ENCODE peak calls at places on chromosomes 1 and 21, in nine cellular contexts. M is NCI-H1105 treated with DMSO at 0.1 percent for 48 hours; V is activated CD4-positive, alpha-beta memory T cell treated with anti-CD3 and anti-CD28 coated beads, Interleukin-2, amount 10 ng/mL, durations not matched to agents 7 days and 5 days; E is WTC11; K is IMR-90; I is T-helper 1 cell; Q is choroid plexus epithelial cell; F is nephron progenitor cell; P is HS-5. D is an unnamed sample.

GRCh38 chr1:11784993-11785769 is 20.6 kb downstream of the MTHFR start:
- DNase-seq in M (no peak), K (peak), P (no peak), F (peak), E (peak), Q (peak), I (no peak), V (peak), D (peak)

GRCh38 chr1:117612517-117613248 is 6.8 kb downstream of the TENT5C start:
- DNase-seq in K (peak), V (no peak), E (no peak), F (no peak), I (no peak), M (no peak), P (no peak), Q (no peak), D (no peak)

GRCh38 chr1:13513885-13514546 is at the start of gene LRRC38:
- DNase-seq in K (no peak), I (no peak), Q (no peak), V (no peak), P (no peak), F (peak), E (peak), M (peak), D (no peak)

GRCh38 chr1:206012086-206012859 is 9.1 kb upstream of the RAB7B start:
- DNase-seq in M (no peak), Q (no peak), E (peak), K (no peak), P (no peak), F (no peak), V (peak), I (no peak), D (no peak)

GRCh38 chr1:37514350-37515184 is at the start of gene MEAF6:
- DNase-seq in E (peak), F (peak), P (peak), V (peak), Q (peak), K (peak), M (peak), I (peak), D (peak)

GRCh38 chr1:112359961-112360767 is 35.9 kb upstream of the CTTNBP2NL start:
- DNase-seq in P (no peak), Q (peak), K (peak), I (no peak), F (no peak), M (no peak), V (no peak), E (peak), D (peak)

GRCh38 chr1:205933672-205934618 is 9.3 kb downstream of the SLC26A9 start:
- DNase-seq in P (peak), F (no peak), E (no peak), V (no peak), Q (peak), I (no peak), K (peak), M (no peak), D (peak)

GRCh38 chr21:46214478-46215340 is 13.9 kb downstream of the LSS start:
- DNase-seq in F (no peak), K (no peak), V (no peak), I (no peak), E (no peak), M (no peak), P (no peak), Q (no peak), D (no peak)

GRCh38 chr21:45630066-45630694 is 13.3 kb upstream of the PCBP3 start:
- DNase-seq in F (no peak), E (no peak), V (no peak), P (no peak), I (no peak), Q (no peak), K (no peak), M (no peak), D (no peak)

GRCh38 chr1:227437495-227438008 is 119.3 kb upstream of the CDC42BPA start:
- DNase-seq in K (peak), F (no peak), P (no peak), V (no peak), E (no peak), M (peak), I (no peak), Q (peak), D (peak)

GRCh38 chr1:1079408-1080121 is 5.5 kb upstream of the RNF223 start:
- DNase-seq in E (peak), Q (peak), M (peak), F (peak), P (peak), I (no peak), V (no peak), K (peak), D (peak)

GRCh38 chr21:43884012-43884860 is 19.2 kb downstream of the AGPAT3 start:
- DNase-seq in K (no peak), F (no peak), E (no peak), P (no peak), Q (peak), I (no peak), V (peak), M (no peak), D (no peak)

GRCh38 chr1:232179896-232180760 is 449.8 kb downstream of the SIPA1L2 start:
- DNase-seq in F (no peak), I (no peak), V (no peak), M (no peak), K (no peak), Q (no peak), P (no peak), E (no peak), D (no peak)

GRCh38 chr1:169392406-169392805 is 24.4 kb downstream of the BLZF1 start:
- DNase-seq in K (no peak), M (no peak), E (no peak), Q (no peak), V (no peak), P (no peak), F (no peak), I (no peak), D (no peak)

GRCh38 chr1:203406446-203407045 is 55.6 kb upstream of the FMOD start:
- DNase-seq in E (no peak), I (no peak), V (no peak), K (no peak), P (no peak), F (no peak), Q (no peak), M (no peak), D (no peak)

GRCh38 chr1:65001238-65001792 is 35.0 kb upstream of the JAK1 start:
- DNase-seq in M (no peak), Q (peak), E (peak), F (peak), I (peak), P (no peak), V (peak), K (peak), D (peak)

GRCh38 chr1:35554261-35555211 is 2.7 kb downstream of the KIAA0319L start:
- DNase-seq in F (no peak), I (no peak), E (no peak), K (no peak), P (no peak), M (peak), Q (no peak), V (no peak), D (no peak)

GRCh38 chr1:223460566-223461189 is 67.5 kb downstream of the CCDC185 start:
- DNase-seq in M (no peak), K (no peak), E (no peak), V (no peak), I (no peak), F (no peak), P (no peak), Q (no peak), D (no peak)

GRCh38 chr1:219837274-219837993 is 90.9 kb downstream of the SLC30A10 start:
- DNase-seq in V (no peak), Q (peak), P (peak), K (peak), I (no peak), F (peak), E (no peak), M (peak), D (peak)

GRCh38 chr1:44418022-44418673 is 13.1 kb downstream of the RNF220 start:
- DNase-seq in I (no peak), M (no peak), E (peak), V (no peak), F (peak), K (no peak), Q (no peak), P (no peak), D (peak)

GRCh38 chr1:8481650-8482380 is 163.9 kb downstream of the SLC45A1 start:
- DNase-seq in P (no peak), I (no peak), K (peak), E (no peak), V (no peak), F (no peak), M (no peak), Q (peak), D (peak)

GRCh38 chr1:32470991-32471694 is 6.3 kb downstream of the ZBTB8B start:
- DNase-seq in E (peak), M (no peak), I (no peak), K (no peak), P (no peak), V (no peak), F (no peak), Q (no peak), D (peak)

D was measured in adipocyte.